ENCODE peak calls at places on chromosomes 12 and 14, in nine cellular contexts. F is lower leg skin, R is heart right ventricle, C is right lobe of liver, O is suprapubic skin, H is ovary, Y is aorta, X is right atrium auricular region, J is spleen. N is an unnamed sample.

GRCh38 chr12:92506460-92506859 is 196.3 kb upstream of the PLEKHG7 start:
- DNase-seq in X (no peak), H (no peak), J (no peak), Y (no peak), R (no peak), F (no peak), C (no peak), O (no peak), N (peak)

GRCh38 chr12:75738486-75738885 is 227.1 kb upstream of the KRR1 start:
- DNase-seq in Y (no peak), O (no peak), X (no peak), F (no peak), C (no peak), H (no peak), J (no peak), R (no peak), N (no peak)

GRCh38 chr12:68977909-68978610 is 45.1 kb upstream of the CPM start:
- DNase-seq in H (no peak), J (no peak), R (no peak), Y (no peak), F (no peak), C (no peak), X (no peak), O (no peak), N (no peak)

GRCh38 chr14:102805454-102805891 is 28.2 kb downstream of the TRAF3 start:
- DNase-seq in F (no peak), O (no peak), H (no peak), C (no peak), Y (no peak), J (no peak), R (no peak), X (no peak), N (no peak)

GRCh38 chr12:16437281-16437816 is 89.9 kb downstream of the MGST1 start:
- DNase-seq in F (no peak), R (no peak), C (no peak), Y (no peak), X (no peak), O (no peak), J (no peak), H (no peak), N (no peak)

GRCh38 chr14:96705422-96706092 is 91.6 kb upstream of the VRK1 start:
- DNase-seq in Y (no peak), H (no peak), J (no peak), F (no peak), X (no peak), O (no peak), R (no peak), C (no peak), N (no peak)

GRCh38 chr12:18461738-18462137 is 200.4 kb downstream of the PIK3C2G start:
- DNase-seq in H (no peak), Y (no peak), R (no peak), C (no peak), F (no peak), X (no peak), O (no peak), J (no peak), N (no peak)

GRCh38 chr12:51949342-51950030 is 2.0 kb upstream of the ACVR1B start:
- DNase-seq in F (no peak), X (no peak), J (no peak), R (no peak), C (no peak), Y (no peak), H (no peak), O (no peak), N (no peak)

GRCh38 chr12:53988519-53989226 is 3.7 kb downstream of the HOXC10 start:
- DNase-seq in F (no peak), X (no peak), C (no peak), J (no peak), Y (no peak), H (no peak), R (no peak), O (no peak), N (no peak)

GRCh38 chr12:102067574-102068258 is 5.9 kb upstream of the WASHC3 start:
- DNase-seq in H (no peak), Y (no peak), F (no peak), C (no peak), R (no peak), J (no peak), X (no peak), O (no peak), N (no peak)

GRCh38 chr12:115199831-115200230 is 515.9 kb upstream of the TBX3 start:
- DNase-seq in H (no peak), Y (no peak), O (no peak), J (no peak), X (no peak), R (no peak), C (no peak), F (no peak), N (no peak)

GRCh38 chr12:90574676-90575075 is 380.3 kb downstream of the CCER1 start:
- DNase-seq in Y (no peak), H (no peak), F (no peak), R (no peak), O (no peak), J (no peak), X (no peak), C (no peak), N (no peak)

GRCh38 chr12:68686262-68686594 is 550 bp upstream of the NUP107 start:
- DNase-seq in C (no peak), J (no peak), X (no peak), O (no peak), F (no peak), R (no peak), Y (no peak), H (no peak), N (no peak)

GRCh38 chr14:92719890-92720323 is 28.5 kb downstream of the LGMN start:
- DNase-seq in R (no peak), Y (peak), H (no peak), X (no peak), J (no peak), F (peak), C (no peak), O (no peak), N (no peak)

GRCh38 chr12:32264995-32265394 is 134.4 kb upstream of the FGD4 start:
- DNase-seq in F (no peak), H (no peak), O (no peak), X (no peak), Y (no peak), R (no peak), C (no peak), J (no peak), N (no peak)

GRCh38 chr12:85781751-85782150 is 54.5 kb downstream of the RASSF9 start:
- DNase-seq in Y (no peak), O (no peak), H (no peak), F (no peak), R (no peak), J (no peak), X (no peak), C (no peak), N (no peak)

GRCh38 chr12:100404769-100405407 is 48.0 kb downstream of the SLC17A8 start:
- DNase-seq in R (no peak), C (no peak), J (no peak), X (no peak), H (no peak), O (no peak), F (no peak), Y (no peak), N (peak)

GRCh38 chr12:49525942-49526341 is 12.9 kb upstream of the KCNH3 start:
- DNase-seq in H (no peak), F (no peak), O (no peak), C (no peak), R (no peak), X (no peak), Y (no peak), J (no peak), N (no peak)

GRCh38 chr12:94282675-94283074 is 134.3 kb downstream of the PLXNC1 start:
- DNase-seq in X (no peak), O (no peak), Y (no peak), H (no peak), F (no peak), C (no peak), J (peak), R (no peak), N (no peak)

GRCh38 chr14:53955234-53955556 is 1.4 kb downstream of the BMP4 start:
- DNase-seq in C (no peak), H (no peak), Y (no peak), X (no peak), O (no peak), F (no peak), R (no peak), J (no peak), N (no peak)
- H3K4me3 ChIP-seq in C (peak), H (peak), Y (peak), X (peak), O (peak), F (peak), R (peak), J (peak), N (peak)

GRCh38 chr12:48118491-48118890 is 673 bp upstream of the PFKM start:
- DNase-seq in R (no peak), O (no peak), C (no peak), J (no peak), H (no peak), F (no peak), Y (no peak), X (no peak), N (no peak)
- H3K4me3 ChIP-seq in R (no peak), O (peak), C (no peak), J (peak), H (peak), F (no peak), Y (peak), X (peak), N (no peak)

DNA sequence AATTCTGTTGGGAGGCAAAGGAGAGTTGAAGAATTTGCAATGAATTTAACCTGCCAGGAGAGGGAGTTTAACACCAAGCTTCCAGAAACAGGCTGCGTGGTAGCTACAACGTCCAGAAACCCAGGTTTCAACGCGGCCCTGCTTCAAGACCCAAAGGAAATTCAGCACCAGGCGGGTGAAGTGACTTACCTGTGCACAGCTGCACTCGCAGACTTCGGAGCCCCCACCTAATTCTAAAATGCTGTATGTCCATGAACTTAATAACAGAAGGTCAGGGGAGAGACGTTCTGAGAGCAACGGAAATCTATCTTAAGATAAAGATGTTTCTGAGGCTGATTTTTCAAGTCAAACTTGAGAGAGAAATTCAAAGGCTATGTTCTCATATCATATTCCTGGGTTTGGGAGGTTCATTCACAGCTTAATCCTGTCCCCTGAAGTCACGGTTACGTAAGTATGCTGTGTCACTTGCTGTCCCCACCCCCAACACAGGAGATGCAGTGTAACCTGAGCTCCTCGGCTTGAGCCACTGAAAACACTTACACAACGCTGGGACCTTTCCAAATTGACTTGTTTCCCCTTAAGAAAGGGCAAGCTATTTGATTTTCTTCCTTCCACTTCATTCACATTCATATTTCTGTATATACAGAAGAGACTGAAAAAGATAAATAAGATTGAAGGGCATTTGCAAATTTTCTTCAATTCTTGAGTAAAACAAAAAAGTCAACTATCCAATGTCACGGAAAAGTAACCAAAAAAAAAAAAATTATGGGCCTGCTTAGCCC is 22.7 kb downstream of the CLIP1 start:
- DNase-seq in Y (peak), H (peak), C (peak), O (no peak), R (peak), F (peak), X (peak), J (peak), N (no peak)
- H3K4me3 ChIP-seq in Y (no peak), H (peak), C (peak), O (no peak), R (no peak), F (no peak), X (peak), J (no peak), N (no peak)

GRCh38 chr14:93997082-93997481 is at the start of gene CCDC197:
- DNase-seq in Y (no peak), F (no peak), X (no peak), R (no peak), C (no peak), H (no peak), O (no peak), J (no peak), N (no peak)

GRCh38 chr14:93998871-93999403 is 1.8 kb downstream of the CCDC197 start:
- DNase-seq in C (no peak), O (no peak), R (no peak), F (no peak), H (no peak), Y (no peak), J (no peak), X (no peak), N (no peak)

GRCh38 chr14:93994919-93995682 is 2.0 kb upstream of the CCDC197 start:
- DNase-seq in Y (peak), C (no peak), O (no peak), X (peak), H (no peak), J (no peak), F (no peak), R (peak), N (peak)

GRCh38 chr14:93997933-93998870 is 1.1 kb downstream of the CCDC197 start:
- DNase-seq in J (no peak), R (no peak), O (no peak), F (no peak), X (no peak), Y (no peak), C (no peak), H (no peak), N (no peak)

DNA sequence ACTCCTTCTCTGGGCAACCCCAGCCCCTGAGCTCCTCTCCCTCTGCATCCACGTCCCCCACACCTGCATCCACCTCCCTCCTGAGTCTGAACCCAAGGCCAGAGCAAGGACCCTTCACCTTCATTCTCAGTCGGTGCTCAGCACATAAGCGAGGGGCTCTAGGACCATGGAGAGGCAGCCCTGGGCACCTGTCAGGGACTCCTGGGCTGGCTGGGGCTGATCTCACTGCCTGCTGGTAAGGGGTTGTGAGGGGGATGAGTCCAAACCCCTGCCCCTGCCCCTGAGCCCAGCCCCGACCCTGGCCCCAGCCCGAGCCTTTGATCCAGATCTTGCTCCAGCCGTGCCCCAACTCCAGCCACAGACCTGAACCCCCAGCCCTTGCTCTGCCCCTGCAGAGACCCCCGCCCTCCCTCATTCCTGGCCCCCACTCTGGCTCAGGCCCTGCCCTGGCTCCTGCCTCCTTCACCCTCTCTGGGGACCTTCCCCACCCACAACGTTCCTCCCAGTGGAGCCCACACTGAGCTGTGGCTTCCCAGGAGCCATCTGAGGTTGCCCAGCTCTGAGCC is 888 bp upstream of the CCDC197 start:
- DNase-seq in F (no peak), H (no peak), R (no peak), X (no peak), J (no peak), Y (no peak), C (no peak), O (no peak), N (no peak)
- H3K4me3 ChIP-seq in F (no peak), H (no peak), R (no peak), X (no peak), J (no peak), Y (no peak), C (no peak), O (no peak), N (no peak)

DNA sequence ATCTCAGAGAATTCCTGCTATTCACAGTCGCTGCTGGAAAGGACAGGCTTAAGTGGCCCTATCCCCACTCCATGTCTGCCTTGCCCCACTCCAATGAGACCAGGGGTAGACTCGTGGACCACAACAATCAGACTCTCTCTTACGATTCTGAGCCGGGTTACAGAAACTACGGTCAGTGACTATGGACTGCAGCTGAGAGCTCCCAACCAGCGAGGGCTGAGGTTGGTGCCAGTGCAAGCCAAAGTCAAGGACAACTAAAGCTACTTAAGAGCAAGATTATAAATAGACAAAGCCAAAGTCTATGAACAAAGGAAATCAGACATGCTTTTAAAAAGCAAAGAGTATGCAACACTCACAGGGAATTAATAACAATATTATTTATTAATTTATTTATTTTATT is 18.3 kb upstream of the AMIGO2 start:
- DNase-seq in Y (no peak), O (no peak), R (no peak), C (no peak), F (no peak), H (no peak), X (no peak), J (no peak), N (no peak)
- H3K4me3 ChIP-seq in Y (no peak), O (no peak), R (no peak), C (no peak), F (no peak), H (no peak), X (no peak), J (no peak), N (no peak)

GRCh38 chr12:103441437-103442186 is 54.2 kb downstream of the C12orf42 start:
- DNase-seq in H (no peak), F (no peak), R (no peak), C (no peak), Y (no peak), O (no peak), X (no peak), J (peak), N (no peak)
- H3K4me3 ChIP-seq in H (no peak), F (no peak), R (no peak), C (no peak), Y (no peak), O (no peak), X (no peak), J (peak), N (no peak)

DNA sequence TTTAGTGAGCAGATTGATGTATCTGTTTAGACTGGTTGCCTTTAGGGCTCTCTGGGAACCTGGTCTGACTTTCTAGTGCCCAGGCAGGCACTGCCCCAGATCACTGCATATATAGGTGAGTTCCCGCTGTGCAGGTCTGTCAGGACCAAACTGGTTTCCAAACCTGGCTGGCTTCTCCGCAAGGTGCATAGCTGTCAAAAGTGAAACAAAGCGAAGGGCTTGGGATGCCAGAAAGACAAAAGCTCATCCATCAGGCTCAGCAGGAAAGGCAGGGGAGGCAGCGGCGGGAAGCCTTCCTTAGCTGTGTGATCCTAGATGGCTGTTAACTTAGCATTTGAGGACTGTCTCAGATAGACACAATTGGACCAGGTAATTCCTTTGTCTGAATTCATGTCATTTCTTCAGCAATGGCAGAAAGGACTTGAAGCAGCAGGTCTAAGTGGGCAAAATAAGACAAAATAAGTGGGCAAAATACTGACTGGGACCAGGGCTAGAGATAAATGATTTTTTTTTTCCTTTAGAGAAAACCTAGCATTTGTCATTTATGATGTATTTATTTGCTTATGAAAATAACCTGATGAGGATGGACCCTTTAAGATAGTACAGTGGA is 128.6 kb upstream of the DYRK2 start:
- DNase-seq in F (peak), H (no peak), X (no peak), Y (no peak), O (no peak), C (no peak), R (no peak), J (no peak), N (no peak)
- H3K4me3 ChIP-seq in F (no peak), H (no peak), X (no peak), Y (no peak), O (no peak), C (no peak), R (no peak), J (no peak), N (no peak)

GRCh38 chr12:14403293-14403692 is 37.8 kb downstream of the ATF7IP start:
- DNase-seq in R (no peak), O (no peak), C (no peak), X (no peak), J (no peak), Y (no peak), F (no peak), H (no peak), N (no peak)
- H3K4me3 ChIP-seq in R (no peak), O (no peak), C (peak), X (no peak), J (no peak), Y (no peak), F (no peak), H (no peak), N (no peak)

GRCh38 chr14:23644919-23645336 is 8.8 kb downstream of the DHRS2 start:
- DNase-seq in O (no peak), R (no peak), C (no peak), X (no peak), Y (no peak), H (no peak), F (no peak), J (no peak), N (no peak)
- H3K4me3 ChIP-seq in O (no peak), R (no peak), C (no peak), X (no peak), Y (no peak), H (no peak), F (no peak), J (no peak), N (no peak)

DNA sequence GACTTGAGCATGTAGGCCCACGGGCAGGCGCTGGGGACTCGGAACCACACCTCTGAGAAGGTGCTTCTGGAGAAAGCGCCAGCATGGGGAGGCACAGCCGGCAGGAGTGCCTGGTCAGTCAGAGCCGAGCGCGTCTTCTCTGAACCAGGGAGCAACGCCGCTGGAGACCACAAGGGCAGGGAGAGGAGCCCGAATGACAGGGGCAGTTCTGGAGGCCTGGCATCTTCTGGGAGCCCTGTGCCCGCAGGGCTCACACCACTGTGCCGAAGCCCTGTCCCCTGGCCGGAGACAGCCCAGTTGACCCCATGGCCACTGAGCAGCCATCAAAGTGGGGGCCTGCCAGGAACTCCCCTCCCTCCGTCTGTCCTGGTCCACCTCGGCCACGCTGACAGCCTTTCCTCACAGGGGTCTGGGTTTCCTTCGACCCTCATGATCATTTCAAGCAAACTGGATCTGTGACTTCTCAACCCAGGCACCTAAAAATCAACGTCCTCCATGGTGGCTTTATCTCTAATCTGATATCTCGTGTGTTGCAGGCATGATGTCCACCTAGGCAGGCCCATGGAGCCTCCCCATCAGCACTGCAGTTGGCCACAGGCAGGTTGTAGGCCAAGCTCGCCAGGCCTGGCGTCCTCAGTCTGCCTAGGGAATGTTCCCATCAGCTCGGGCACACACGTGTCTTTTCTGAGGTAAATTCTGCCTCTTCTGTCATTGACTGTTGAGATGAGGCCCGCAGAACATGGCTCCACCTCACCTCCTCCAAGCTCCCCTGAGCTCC is 299.3 kb upstream of the RTL1 start:
- DNase-seq in C (no peak), O (no peak), Y (no peak), F (no peak), H (no peak), J (peak), R (no peak), X (peak), N (peak)
- H3K4me3 ChIP-seq in C (no peak), O (no peak), Y (no peak), F (no peak), H (no peak), J (no peak), R (no peak), X (no peak), N (no peak)